ENCODE peak calls at places on chromosome 16, in eight cellular contexts. D, Z, I, R, N, E, F and K are unnamed samples.

GRCh38 chr16:49592507-49593422 is 219.2 kb downstream of the C16orf78 start:
- DNase-seq in I (no peak), Z (peak; percentile 27), R (peak; percentile 14), D (no peak), E (peak; percentile 12), F (no peak), N (peak; percentile 41), K (peak; percentile 66)

GRCh38 chr16:75340715-75341500 is 89.5 kb upstream of the BCAR1 start:
- DNase-seq in R (peak; percentile 63), N (no peak), I (peak; percentile 72), Z (no peak), F (no peak), D (no peak), E (no peak), K (peak; percentile 28)

GRCh38 chr16:17377360-17378324 is 93.1 kb downstream of the XYLT1 start:
- DNase-seq in N (peak; percentile 32), D (no peak), E (no peak), R (no peak), Z (no peak), F (no peak), I (peak; percentile 22), K (peak; percentile 43)

GRCh38 chr16:12896562-12896961 is 4.8 kb upstream of the SHISA9 start:
- DNase-seq in I (peak; percentile 50), E (no peak), D (no peak), R (peak; percentile 8), Z (peak; percentile 68), F (no peak), N (no peak), K (no peak)

GRCh38 chr16:82582971-82583370 is 43.8 kb upstream of the CDH13 start:
- DNase-seq in F (no peak), I (no peak), R (no peak), Z (no peak), D (no peak), N (no peak), E (no peak), K (no peak)

GRCh38 chr16:81137754-81138153 is 41.6 kb upstream of the GCSH start:
- DNase-seq in N (no peak), I (no peak), F (no peak), E (no peak), R (no peak), D (no peak), Z (no peak), K (no peak)

GRCh38 chr16:81696136-81696958 is 82.7 kb upstream of the PLCG2 start:
- DNase-seq in D (no peak), F (no peak), N (no peak), E (no peak), Z (no peak), I (no peak), R (no peak), K (no peak)

GRCh38 chr16:66741131-66741900 is 10.1 kb downstream of the DYNC1LI2 start:
- DNase-seq in N (no peak), R (peak; percentile 96), D (no peak), I (peak; percentile 85), Z (no peak), E (no peak), F (peak; percentile 19), K (peak; percentile 77)

GRCh38 chr16:34078697-34079096 is 619.3 kb downstream of the TP53TG3F start:
- DNase-seq in F (no peak), I (no peak), Z (no peak), D (no peak), E (no peak), R (peak; percentile 10), N (no peak), K (no peak)

GRCh38 chr16:71734511-71734910 is 10.0 kb upstream of the PHLPP2 start:
- DNase-seq in E (no peak), N (no peak), R (no peak), Z (no peak), D (no peak), I (no peak), F (no peak), K (no peak)

GRCh38 chr16:22623351-22623781 is 112.7 kb downstream of the NPIPB5 start:
- DNase-seq in F (peak; percentile 53), Z (no peak), I (peak; percentile 49), R (peak; percentile 28), N (no peak), E (no peak), D (no peak), K (no peak)

GRCh38 chr16:56041556-56042140 is 149.6 kb upstream of the GNAO1 start:
- DNase-seq in N (peak; percentile 45), F (peak; percentile 60), Z (peak; percentile 65), I (no peak), D (no peak), E (peak; percentile 7), R (no peak), K (peak; percentile 6)

GRCh38 chr16:84367750-84368320 is 503 bp upstream of the ATP2C2 start:
- DNase-seq in I (no peak), Z (no peak), F (no peak), R (no peak), E (no peak), D (no peak), N (no peak), K (no peak)